ENCODE peak calls at places on chromosome 22, in six cellular contexts. T, A, Z, H, P and E are unnamed samples.

GRCh38 chr22:43441216-43441615 is 29.4 kb downstream of the MPPED1 start:
- DNase-seq in Z (no peak), A (no peak), T (no peak), P (no peak), H (no peak), E (no peak)

GRCh38 chr22:25987948-25988347 is 181.3 kb upstream of the SEZ6L start:
- DNase-seq in H (no peak), P (no peak), A (no peak), Z (peak; percentile 27), T (no peak), E (peak; percentile 50)

GRCh38 chr22:22886546-22886945 is 1.1 kb upstream of the IGLL5 start:
- DNase-seq in Z (no peak), P (no peak), T (no peak), H (no peak), A (no peak), E (no peak)

GRCh38 chr22:28052818-28053217 is 133.8 kb upstream of the PITPNB start:
- DNase-seq in P (no peak), A (no peak), Z (peak; percentile 6), T (no peak), H (no peak), E (no peak)

GRCh38 chr22:18998998-18999397 is 62.9 kb upstream of the PRODH start:
- DNase-seq in P (no peak), Z (peak; percentile 92), H (no peak), T (no peak), A (no peak), E (peak; percentile 4)

GRCh38 chr22:22926359-22927195 is 39.0 kb downstream of the IGLL5 start:
- DNase-seq in H (no peak), A (no peak), Z (no peak), T (no peak), P (no peak), E (no peak)

GRCh38 chr22:39994566-39995345 is at the start of gene FAM83F:
- DNase-seq in T (no peak), P (peak; percentile 69), Z (peak; percentile 84), A (no peak), H (peak; percentile 8), E (no peak)

GRCh38 chr22:20024225-20025087 is 3.5 kb downstream of the TANGO2 start:
- DNase-seq in H (no peak), Z (no peak), T (no peak), A (no peak), P (no peak), E (no peak)

GRCh38 chr22:20957118-20957690 is 9.9 kb upstream of the AIFM3 start:
- DNase-seq in Z (peak; percentile 71), H (peak; percentile 29), P (no peak), A (no peak), T (no peak), E (no peak)

GRCh38 chr22:20810645-20811044 is 36.7 kb downstream of the SERPIND1 start:
- DNase-seq in Z (no peak), P (no peak), A (no peak), T (no peak), H (no peak), E (no peak)

GRCh38 chr22:30866811-30867271 is 101.7 kb downstream of the MORC2 start:
- DNase-seq in H (no peak), A (no peak), P (no peak), T (no peak), Z (peak; percentile 35), E (peak; percentile 9)

GRCh38 chr22:41238570-41239442 is 1.9 kb downstream of the CHADL start:
- DNase-seq in H (no peak), Z (no peak), T (no peak), A (no peak), P (no peak), E (no peak)
- H3K36me3 ChIP-seq in H (no peaks in the 10 kb centered on the region), Z (no peaks in the 10 kb centered on the region), T (no peaks in the 10 kb centered on the region), A (no peaks in the 10 kb centered on the region), P (no peaks in the 10 kb centered on the region), E (no peaks in the 10 kb centered on the region)

GRCh38 chr22:49427941-49428340 is 399.7 kb downstream of the BRD1 start:
- DNase-seq in P (no peak), T (no peak), Z (no peak), H (no peak), A (no peak), E (no peak)

GRCh38 chr22:49427341-49427740 is 400.3 kb downstream of the BRD1 start:
- DNase-seq in T (no peak), Z (no peak), H (no peak), P (no peak), A (no peak), E (no peak)

GRCh38 chr22:49426618-49427266 is 400.9 kb downstream of the BRD1 start:
- DNase-seq in H (no peak), A (no peak), P (no peak), Z (no peak), T (no peak), E (no peak)

GRCh38 chr22:49431559-49431958 is 396.1 kb downstream of the BRD1 start:
- DNase-seq in H (no peak), Z (no peak), A (no peak), T (no peak), P (no peak), E (no peak)

DNA sequence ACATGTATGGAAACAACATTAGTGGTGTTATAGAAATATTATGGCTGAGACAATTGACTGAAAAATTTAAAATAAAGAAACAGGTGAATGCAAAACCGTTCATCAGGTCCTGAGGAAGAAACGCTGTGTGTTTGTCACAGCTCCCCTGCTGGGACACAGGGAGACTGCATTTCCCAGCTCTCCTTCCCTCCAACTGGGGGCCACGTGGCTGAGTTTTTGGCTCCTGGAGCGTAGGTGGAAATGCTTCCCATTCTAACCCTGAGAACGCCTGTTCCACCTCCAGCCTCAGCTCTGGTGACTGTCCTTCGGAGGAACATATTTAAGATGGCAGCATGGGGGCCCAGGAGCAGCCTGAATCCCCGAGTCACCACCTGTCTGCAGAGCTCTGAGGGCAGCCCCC is 398.6 kb downstream of the BRD1 start:
- DNase-seq in A (no peak), T (no peak), Z (no peak), H (no peak), P (no peak), E (peak; percentile 17)
- H2AFZ ChIP-seq in A (no peak overlapping the region), T (no peak overlapping the region), Z (no peak overlapping the region), H (no peak overlapping the region), P (no peak overlapping the region), E (no peak overlapping the region)

GRCh38 chr22:38802671-38803121 is 8.8 kb upstream of the DNAL4 start:
- DNase-seq in P (peak; percentile 97), H (peak; percentile 86), T (peak; percentile 99), Z (peak; percentile 70), A (peak; percentile 88), E (no peak)
- H3K4me2 ChIP-seq in P (peak overlapping the region; percentile 23), H (no peak overlapping the region), T (peak overlapping the region; percentile 63), Z (peak overlapping the region; percentile 76), A (peak overlapping the region; percentile 57), E (no peak overlapping the region)

GRCh38 chr22:50459016-50459415 is 15.8 kb downstream of the SBF1 start:
- DNase-seq in T (no peak), Z (no peak), P (no peak), H (no peak), A (no peak), E (no peak)
- H3K36me3 ChIP-seq in T (peaks cover 46% of the 10 kb centered on the region), Z (no peaks in the 10 kb centered on the region), P (peaks cover 18% of the 10 kb centered on the region), H (peaks cover 90% of the 10 kb centered on the region), A (peaks cover 10% of the 10 kb centered on the region), E (peaks cover 97% of the 10 kb centered on the region)

GRCh38 chr22:29720824-29721323 is 1.1 kb downstream of the CABP7 start:
- DNase-seq in Z (no peak), H (no peak), P (no peak), A (no peak), T (no peak), E (no peak)
- H2AFZ ChIP-seq in Z (peak overlapping the region; percentile 72), H (no peak overlapping the region), P (no peak overlapping the region), A (no peak overlapping the region), T (peak overlapping the region; percentile 58), E (no peak overlapping the region)

DNA sequence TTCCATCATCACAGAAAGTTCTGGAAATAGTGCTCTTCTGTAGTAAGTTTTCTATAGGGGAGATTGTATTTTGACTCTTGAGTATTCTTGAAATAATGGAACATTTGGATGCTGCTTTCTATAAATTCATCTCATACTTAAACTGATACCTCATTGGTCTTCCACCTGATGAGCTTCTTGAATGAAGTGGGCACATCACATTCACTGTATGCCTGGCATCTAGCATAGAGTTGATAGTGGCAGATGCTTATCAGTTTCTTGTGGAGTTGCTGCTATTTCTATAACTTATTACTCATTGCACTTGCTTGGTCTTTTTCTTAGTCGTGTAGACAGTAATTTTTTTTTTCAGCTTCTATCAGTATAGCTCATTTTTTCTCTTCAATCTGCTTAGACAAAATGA is 5.4 kb downstream of the ATXN10 start:
- DNase-seq in T (no peak), P (no peak), Z (no peak), A (no peak), H (no peak), E (no peak)
- H3K4me2 ChIP-seq in T (peak overlapping the region; percentile 20), P (no peak overlapping the region), Z (no peak overlapping the region), A (no peak overlapping the region), H (no peak overlapping the region), E (no peak overlapping the region)

DNA sequence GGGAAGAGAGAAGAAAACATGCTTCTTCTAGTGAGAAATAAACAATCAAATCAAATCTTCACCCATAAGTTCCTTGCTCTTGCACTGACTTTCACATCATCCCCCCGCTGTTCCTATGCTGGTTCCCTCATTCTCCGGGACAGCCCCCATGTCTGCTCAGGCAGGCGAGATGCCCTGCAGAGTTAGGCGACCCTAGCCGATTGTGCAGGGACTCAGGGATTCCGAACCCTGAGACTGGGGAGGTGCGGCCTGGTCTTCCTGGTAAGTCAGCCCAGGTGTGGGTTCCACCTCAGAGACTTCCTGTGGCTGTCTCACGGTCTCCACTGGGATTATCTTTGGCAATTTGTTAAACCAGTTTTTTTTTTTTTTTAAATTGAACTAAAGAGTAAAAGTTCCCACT is 6.6 kb downstream of the TTC38 start:
- DNase-seq in A (no peak), P (no peak), Z (no peak), T (no peak), H (no peak), E (no peak)
- H3K36me3 ChIP-seq in A (peaks cover 22% of the 10 kb centered on the region), P (peaks cover 11% of the 10 kb centered on the region), Z (peaks cover 16% of the 10 kb centered on the region), T (peaks cover 8% of the 10 kb centered on the region), H (peaks cover 76% of the 10 kb centered on the region), E (no peaks in the 10 kb centered on the region)

GRCh38 chr22:35352214-35353111 is 28.4 kb upstream of the HMOX1 start:
- DNase-seq in T (no peak), H (no peak), Z (peak; percentile 83), A (no peak), P (no peak), E (peak; percentile 91)
- H2AFZ ChIP-seq in T (no peak overlapping the region), H (no peak overlapping the region), Z (peak overlapping the region; percentile 93), A (no peak overlapping the region), P (no peak overlapping the region), E (peak overlapping the region; percentile 67)

DNA sequence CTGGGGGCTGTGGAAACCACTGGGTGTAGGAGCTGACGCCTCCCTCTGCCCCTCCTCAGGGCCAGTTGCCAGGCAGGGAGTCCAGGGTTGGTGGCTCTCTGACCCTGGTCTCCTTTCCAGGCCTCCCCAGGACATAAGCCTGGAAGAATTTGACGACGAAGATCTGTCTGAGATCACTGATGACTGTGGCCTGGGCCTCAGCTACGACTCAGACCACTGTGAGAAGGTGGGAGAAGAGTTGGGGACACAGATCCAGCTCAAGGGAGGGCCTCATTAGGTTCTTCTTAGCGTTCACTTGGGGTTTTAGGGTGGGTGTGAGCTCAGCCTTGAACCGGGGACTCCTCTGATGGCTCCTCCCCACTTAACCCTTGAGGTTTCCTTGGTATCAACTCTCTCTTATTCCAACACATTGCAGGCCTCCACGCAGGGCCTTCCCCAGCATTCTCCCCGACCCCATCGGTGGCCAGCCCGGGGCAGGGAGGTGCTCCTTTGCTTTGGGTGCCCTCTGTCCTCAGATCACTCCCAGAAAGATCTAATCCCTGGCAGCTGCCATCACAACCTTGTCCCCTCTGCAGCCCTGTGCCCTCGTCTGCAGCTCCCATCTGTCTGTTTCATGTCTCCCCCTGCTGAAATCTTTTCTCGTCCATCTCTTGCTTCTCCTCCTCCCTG is 1.2 kb downstream of the MAPK8IP2 start:
- DNase-seq in Z (no peak), P (no peak), A (no peak), H (no peak), T (no peak), E (no peak)
- H3K4me2 ChIP-seq in Z (no peak overlapping the region), P (no peak overlapping the region), A (no peak overlapping the region), H (no peak overlapping the region), T (no peak overlapping the region), E (no peak overlapping the region)